ENCODE peak calls at places on chromosomes 3 and 15, in ten cellular contexts. K is astrocyte of the spinal cord, V is ovary, N is K562, I is progenitor cell of endocrine pancreas, E is transverse colon, O is dorsolateral prefrontal cortex, L is right lobe of liver, D is HFFc6, X is osteocyte. Q is an unnamed sample.

GRCh38 chr3:27134165-27134796 is 234.9 kb downstream of the NEK10 start:
- DNase-seq in K (peak; percentile 70), V (peak; percentile 45), N (peak; percentile 61), I (peak; percentile 50), E (peak; percentile 68), O (peak; percentile 47), L (peak; percentile 58), D (peak; percentile 53), X (peak; percentile 89), Q (peak; percentile 36)

GRCh38 chr15:74343127-74343796 is 24.2 kb downstream of the CYP11A1 start:
- DNase-seq in K (no peak), V (no peak), N (no peak), I (no peak), E (no peak), O (no peak), L (no peak), D (no peak), X (no peak), Q (no peak)

GRCh38 chr3:20040476-20041196 is 390 bp downstream of the KAT2B start:
- DNase-seq in K (peak; percentile 69), V (peak; percentile 85), N (peak; percentile 89), I (peak; percentile 49), E (peak; percentile 85), O (peak; percentile 63), L (peak; percentile 88), D (peak; percentile 67), X (peak; percentile 88), Q (peak; percentile 83)

GRCh38 chr3:58021962-58022361 is 13.7 kb downstream of the FLNB start:
- DNase-seq in K (no peak), V (no peak), N (no peak), I (no peak), E (no peak), O (no peak), L (no peak), D (no peak), X (no peak), Q (no peak)

GRCh38 chr15:41568350-41569017 is 9.5 kb downstream of the TYRO3 start:
- DNase-seq in K (no peak), V (peak; percentile 79), N (peak; percentile 62), I (peak; percentile 67), E (no peak), O (no peak), L (peak; percentile 53), D (no peak), X (no peak), Q (peak; percentile 36)

GRCh38 chr3:16842710-16843270 is 42.0 kb upstream of the PLCL2 start:
- DNase-seq in K (no peak), V (no peak), N (no peak), I (no peak), E (no peak), O (no peak), L (no peak), D (no peak), X (no peak), Q (no peak)

GRCh38 chr15:83919319-83919830 is 265.5 kb downstream of the ADAMTSL3 start:
- DNase-seq in K (no peak), V (no peak), N (no peak), I (no peak), E (no peak), O (no peak), L (no peak), D (no peak), X (no peak), Q (no peak)

GRCh38 chr15:39180494-39180930 is 400.4 kb upstream of the THBS1 start:
- DNase-seq in K (peak; percentile 55), V (no peak), N (no peak), I (no peak), E (no peak), O (no peak), L (no peak), D (peak; percentile 35), X (no peak), Q (peak; percentile 61)

GRCh38 chr3:48472673-48472922 is 26.1 kb downstream of the ATRIP start:
- DNase-seq in K (no peak), V (no peak), N (peak; percentile 42), I (no peak), E (no peak), O (no peak), L (peak; percentile 33), D (no peak), X (no peak), Q (no peak)

GRCh38 chr3:38562467-38562925 is 66.4 kb downstream of the EXOG start:
- DNase-seq in K (no peak), V (no peak), N (no peak), I (no peak), E (no peak), O (no peak), L (no peak), D (no peak), X (no peak), Q (no peak)

GRCh38 chr3:149626671-149627070 is 31.2 kb downstream of the WWTR1 start:
- DNase-seq in K (no peak), V (no peak), N (no peak), I (no peak), E (no peak), O (no peak), L (no peak), D (no peak), X (no peak), Q (no peak)

GRCh38 chr15:69253156-69253555 is 45.6 kb upstream of the PAQR5 start:
- DNase-seq in K (peak; percentile 89), V (no peak), N (no peak), I (no peak), E (no peak), O (no peak), L (no peak), D (peak; percentile 86), X (no peak), Q (peak; percentile 82)

GRCh38 chr15:26806161-26806560 is 33.3 kb upstream of the GABRB3 start:
- DNase-seq in K (no peak), V (no peak), N (no peak), I (no peak), E (no peak), O (no peak), L (no peak), D (no peak), X (no peak), Q (no peak)
- TF ChIP-seq CTCF in K (no peak), V (no peak), N (no peak), I (no peak), E (no peak), O (no peak), L (no peak), D (no peak), X (no peak), Q (no peak)

GRCh38 chr3:54053882-54054281 is 68.5 kb upstream of the CACNA2D3 start:
- DNase-seq in K (no peak), V (no peak), N (no peak), I (no peak), E (no peak), O (no peak), L (no peak), D (no peak), X (no peak), Q (no peak)
- TF ChIP-seq CTCF in K (no peak), V (no peak), N (no peak), I (no peak), E (no peak), O (no peak), L (no peak), D (no peak), X (no peak), Q (no peak)

DNA sequence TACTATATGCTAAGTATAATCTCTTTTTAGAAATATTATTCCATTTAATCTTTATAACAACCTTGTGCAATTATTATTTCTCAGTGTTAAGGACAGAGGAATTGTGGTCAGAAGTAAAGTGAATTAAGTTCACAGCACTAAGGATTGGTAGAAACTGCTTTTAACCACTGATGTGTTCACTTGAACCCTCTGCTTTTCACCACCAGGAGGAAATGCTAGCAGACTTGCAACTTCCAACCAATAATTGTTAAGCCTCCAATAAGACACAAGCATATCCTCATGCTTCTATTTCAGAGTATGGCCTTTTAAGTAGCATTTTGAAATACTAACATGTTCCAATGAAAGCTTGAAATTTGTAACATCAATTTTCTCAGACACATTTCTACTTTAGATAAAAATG is 527.4 kb downstream of the SI start:
- DNase-seq in K (no peak), V (no peak), N (no peak), I (no peak), E (no peak), O (no peak), L (no peak), D (no peak), X (no peak), Q (no peak)
- TF ChIP-seq CTCF in K (no peak), V (no peak), N (no peak), I (peak; percentile 47), E (no peak), O (no peak), L (no peak), D (no peak), X (peak; percentile 18), Q (no peak)

GRCh38 chr3:127851899-127852298 is 29.6 kb upstream of the MGLL start:
- DNase-seq in K (no peak), V (no peak), N (no peak), I (no peak), E (no peak), O (no peak), L (no peak), D (no peak), X (peak; percentile 65), Q (no peak)

GRCh38 chr3:127846576-127846975 is 24.3 kb upstream of the MGLL start:
- DNase-seq in K (no peak), V (no peak), N (no peak), I (no peak), E (no peak), O (no peak), L (no peak), D (no peak), X (no peak), Q (no peak)

GRCh38 chr3:127847236-127847720 is 25.0 kb upstream of the MGLL start:
- DNase-seq in K (no peak), V (no peak), N (no peak), I (no peak), E (no peak), O (no peak), L (no peak), D (no peak), X (peak; percentile 68), Q (no peak)

GRCh38 chr3:127849368-127849767 is 27.1 kb upstream of the MGLL start:
- DNase-seq in K (no peak), V (no peak), N (no peak), I (no peak), E (no peak), O (no peak), L (no peak), D (no peak), X (no peak), Q (no peak)

DNA sequence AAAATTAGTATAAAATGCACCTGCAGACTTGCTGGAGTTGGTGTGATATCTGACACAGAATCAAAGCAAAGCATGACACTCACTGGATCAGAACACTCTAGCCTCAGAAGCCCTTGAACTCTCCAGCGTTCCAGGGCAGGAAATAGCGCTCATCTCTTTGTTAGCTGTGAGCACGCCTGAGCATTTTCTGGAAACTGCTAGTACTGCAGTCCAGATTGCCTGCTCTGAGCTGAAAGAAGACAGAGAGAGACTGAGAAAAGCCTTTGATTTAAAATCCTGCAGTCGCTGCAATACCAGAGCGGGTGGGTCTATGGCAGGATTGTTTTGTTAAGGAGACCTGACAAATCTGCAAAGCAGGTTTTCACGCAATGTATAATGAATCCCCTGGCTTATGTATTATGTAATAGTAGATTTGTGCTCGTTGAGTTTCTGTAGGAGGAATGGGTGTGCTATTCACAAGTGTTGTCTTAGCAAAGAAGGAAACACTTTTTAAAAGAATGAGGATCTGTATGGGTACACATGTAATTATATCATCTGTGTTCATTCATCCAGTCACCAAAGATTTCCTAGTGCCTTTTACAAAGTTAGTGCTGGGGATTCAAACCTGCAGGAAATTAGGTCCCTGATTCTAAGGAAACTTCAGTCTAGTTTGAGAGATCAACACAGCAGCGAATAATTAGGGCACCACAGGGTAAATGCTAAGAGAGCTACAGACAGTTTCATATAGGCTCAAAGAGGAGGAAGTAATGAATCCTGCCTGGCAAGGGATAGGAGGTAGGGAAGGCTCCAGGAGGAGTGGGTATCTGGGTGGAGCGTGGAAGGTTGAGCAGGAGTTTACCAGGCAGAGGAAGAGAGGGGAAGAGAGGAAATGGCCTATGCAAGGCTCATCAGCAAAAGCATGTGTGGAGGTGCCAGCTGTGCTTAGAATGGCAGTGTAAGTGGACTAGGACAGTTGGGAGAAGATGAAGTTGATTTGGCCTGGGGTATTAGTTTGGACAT is 26.1 kb upstream of the MGLL start:
- DNase-seq in K (peak; percentile 15), V (no peak), N (no peak), I (no peak), E (no peak), O (no peak), L (no peak), D (peak; percentile 48), X (peak; percentile 51), Q (peak; percentile 20)
- TF ChIP-seq CTCF in K (no peak), V (no peak), N (no peak), I (no peak), E (no peak), O (no peak), L (no peak), D (no peak), X (no peak), Q (no peak)

Q was measured in foreskin fibroblast.